ENCODE peak calls at places on chromosomes 11 and 22, in seven cellular contexts. One of them, this sample, is unnamed.
A peak's percentile ranks its signal among the peaks of the same experiment; 100 is the strongest.

GRCh38 chr11:121321614-121322243 is 29.2 kb downstream of the SC5D start:
- DNase-seq in RWPE1: peak; percentile 27
- DNase-seq in GM10248: no peak
- DNase-seq in HFFc6: peak; percentile 16
- DNase-seq in CD8-positive, alpha-beta T cell: peak; percentile 21
- DNase-seq in pancreas: no peak
- DNase-seq in astrocyte of the cerebellum: no peak
- DNase-seq in this sample: no peak

GRCh38 chr11:3030289-3031070 is 26.7 kb downstream of the CARS1 start:
- DNase-seq in pancreas: no peak
- DNase-seq in RWPE1: no peak
- DNase-seq in astrocyte of the cerebellum: no peak
- DNase-seq in GM10248: no peak
- DNase-seq in HFFc6: no peak
- DNase-seq in CD8-positive, alpha-beta T cell: no peak
- DNase-seq in this sample: no peak

GRCh38 chr11:20367313-20367948 is 3.9 kb downstream of the HTATIP2 start:
- DNase-seq in HFFc6: peak; percentile 89
- DNase-seq in CD8-positive, alpha-beta T cell: peak; percentile 31
- DNase-seq in GM10248: no peak
- DNase-seq in RWPE1: peak; percentile 93
- DNase-seq in astrocyte of the cerebellum: peak; percentile 64
- DNase-seq in pancreas: no peak
- DNase-seq in this sample: peak; percentile 82

GRCh38 chr22:50704510-50705218 is 32.0 kb downstream of the SHANK3 start:
- DNase-seq in astrocyte of the cerebellum: no peak
- DNase-seq in CD8-positive, alpha-beta T cell: no peak
- DNase-seq in GM10248: no peak
- DNase-seq in RWPE1: no peak
- DNase-seq in HFFc6: no peak
- DNase-seq in pancreas: no peak
- DNase-seq in this sample: no peak

GRCh38 chr22:25970348-25970995 is 198.8 kb upstream of the SEZ6L start:
- DNase-seq in CD8-positive, alpha-beta T cell: no peak
- DNase-seq in GM10248: no peak
- DNase-seq in pancreas: no peak
- DNase-seq in astrocyte of the cerebellum: no peak
- DNase-seq in RWPE1: no peak
- DNase-seq in HFFc6: no peak
- DNase-seq in this sample: no peak

GRCh38 chr11:41921991-41922390 is 462.5 kb upstream of the LRRC4C start:
- DNase-seq in astrocyte of the cerebellum: no peak
- DNase-seq in GM10248: no peak
- DNase-seq in HFFc6: no peak
- DNase-seq in CD8-positive, alpha-beta T cell: no peak
- DNase-seq in pancreas: no peak
- DNase-seq in RWPE1: no peak
- DNase-seq in this sample: no peak

GRCh38 chr22:37519268-37520195 is at the start of gene CARD10:
- DNase-seq in GM10248: no peak
- DNase-seq in CD8-positive, alpha-beta T cell: peak; percentile 25
- DNase-seq in RWPE1: no peak
- DNase-seq in HFFc6: no peak
- DNase-seq in astrocyte of the cerebellum: no peak
- DNase-seq in pancreas: peak; percentile 62
- DNase-seq in this sample: no peak

GRCh38 chr11:36034572-36035331 is 90.9 kb downstream of the LDLRAD3 start:
- DNase-seq in pancreas: no peak
- DNase-seq in RWPE1: peak; percentile 83
- DNase-seq in CD8-positive, alpha-beta T cell: no peak
- DNase-seq in HFFc6: peak; percentile 95
- DNase-seq in GM10248: no peak
- DNase-seq in astrocyte of the cerebellum: peak; percentile 48
- DNase-seq in this sample: peak; percentile 66

GRCh38 chr11:79404325-79404724 is 36.5 kb downstream of the TENM4 start:
- DNase-seq in HFFc6: no peak
- DNase-seq in GM10248: no peak
- DNase-seq in CD8-positive, alpha-beta T cell: no peak
- DNase-seq in RWPE1: no peak
- DNase-seq in astrocyte of the cerebellum: no peak
- DNase-seq in pancreas: no peak
- DNase-seq in this sample: no peak

GRCh38 chr11:79402912-79403311 is 37.9 kb downstream of the TENM4 start:
- DNase-seq in RWPE1: no peak
- DNase-seq in HFFc6: no peak
- DNase-seq in GM10248: no peak
- DNase-seq in pancreas: no peak
- DNase-seq in CD8-positive, alpha-beta T cell: no peak
- DNase-seq in astrocyte of the cerebellum: no peak
- DNase-seq in this sample: no peak

GRCh38 chr11:79403839-79404238 is 37.0 kb downstream of the TENM4 start:
- DNase-seq in CD8-positive, alpha-beta T cell: no peak
- DNase-seq in RWPE1: no peak
- DNase-seq in astrocyte of the cerebellum: no peak
- DNase-seq in pancreas: no peak
- DNase-seq in HFFc6: no peak
- DNase-seq in GM10248: no peak
- DNase-seq in this sample: no peak

GRCh38 chr11:79400206-79400605 is 40.6 kb downstream of the TENM4 start:
- DNase-seq in pancreas: no peak
- DNase-seq in HFFc6: no peak
- DNase-seq in astrocyte of the cerebellum: no peak
- DNase-seq in GM10248: no peak
- DNase-seq in RWPE1: no peak
- DNase-seq in CD8-positive, alpha-beta T cell: no peak
- DNase-seq in this sample: no peak

DNA sequence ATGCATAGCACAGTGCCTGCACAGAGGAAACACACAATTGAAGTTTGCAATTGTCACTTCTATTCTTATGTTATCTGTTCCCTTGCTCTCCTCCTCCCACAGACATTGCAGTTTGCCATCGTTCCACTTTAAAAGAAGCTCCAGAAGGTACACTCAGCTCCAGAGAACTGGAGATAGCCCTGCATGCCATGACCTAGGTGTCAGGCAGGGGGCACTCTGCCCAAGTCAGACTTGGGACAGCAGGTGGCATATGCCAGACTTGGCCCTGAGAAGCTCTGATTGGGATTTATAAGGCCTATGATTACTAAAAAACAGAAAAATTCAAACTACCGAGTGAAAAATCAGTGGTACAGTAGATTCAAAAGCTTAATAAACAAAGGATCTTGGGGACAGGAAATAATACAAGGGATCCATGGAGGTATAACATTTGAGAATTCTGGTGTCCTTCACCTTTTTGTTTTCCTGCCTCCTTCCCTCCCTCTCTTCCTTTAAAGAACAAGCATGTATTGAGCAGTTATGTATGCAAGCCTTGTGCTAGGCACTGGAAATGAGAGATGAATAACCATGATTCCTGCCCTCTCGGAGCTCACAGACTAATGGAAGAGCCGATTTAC is 40.0 kb downstream of the TENM4 start:
- DNase-seq in RWPE1: peak; percentile 48
- DNase-seq in CD8-positive, alpha-beta T cell: no peak
- DNase-seq in pancreas: peak; percentile 28
- DNase-seq in HFFc6: peak; percentile 42
- DNase-seq in astrocyte of the cerebellum: no peak
- DNase-seq in GM10248: peak; percentile 29
- DNase-seq in this sample: no peak
- TF ChIP-seq CTCF in RWPE1: no peak
- TF ChIP-seq CTCF in CD8-positive, alpha-beta T cell: no peak
- TF ChIP-seq CTCF in pancreas: no peak
- TF ChIP-seq CTCF in HFFc6: peak; percentile 89
- TF ChIP-seq CTCF in astrocyte of the cerebellum: peak; percentile 67
- TF ChIP-seq CTCF in GM10248: peak; percentile 63
- TF ChIP-seq CTCF in this sample: peak; percentile 79

DNA sequence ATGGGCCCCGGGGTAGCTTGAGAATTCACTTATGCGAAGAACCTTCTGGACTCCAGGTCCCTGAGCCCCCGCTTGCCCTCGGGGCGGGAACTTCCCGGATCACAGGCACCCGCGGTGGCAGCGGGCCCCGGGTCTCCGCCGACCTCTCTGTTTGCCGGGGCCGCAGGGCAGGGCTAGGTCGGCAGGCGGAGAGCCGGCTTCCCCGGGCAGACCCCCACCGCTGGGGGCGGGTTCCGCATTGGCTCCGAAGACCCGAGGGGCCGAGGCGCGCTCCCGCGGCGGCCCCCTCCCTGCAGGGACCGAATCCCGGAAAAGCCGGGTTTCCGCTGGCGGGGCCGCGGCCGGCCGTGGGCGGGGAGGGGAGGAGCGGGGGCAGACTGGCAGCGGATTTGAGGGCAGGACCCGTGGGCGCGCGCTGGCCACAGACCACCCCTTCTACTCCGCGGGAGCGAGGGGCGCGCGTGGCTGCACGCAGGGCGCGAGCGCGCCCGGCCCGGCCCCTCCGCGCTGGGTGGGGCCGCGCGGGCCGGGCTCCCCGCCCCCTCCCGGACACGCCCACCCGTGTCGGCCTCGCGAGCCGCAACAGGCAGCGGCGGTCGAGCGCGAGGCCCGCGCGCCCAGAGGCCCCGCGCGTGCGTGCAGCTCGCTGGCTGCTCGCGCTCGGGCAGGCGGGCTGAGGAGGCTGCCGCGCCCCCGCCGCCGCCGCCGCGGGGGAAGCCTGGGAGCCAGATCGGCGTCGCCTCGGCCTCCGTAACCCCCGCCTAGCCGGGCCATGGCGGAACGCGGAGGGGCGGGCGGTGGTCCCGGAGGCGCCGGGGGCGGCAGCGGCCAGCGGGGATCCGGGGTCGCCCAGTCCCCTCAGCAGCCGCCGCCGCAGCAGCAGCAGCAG is at the start of gene PACS1:
- DNase-seq in astrocyte of the cerebellum: no peak
- DNase-seq in HFFc6: peak; percentile 71
- DNase-seq in RWPE1: peak; percentile 66
- DNase-seq in GM10248: peak; percentile 90
- DNase-seq in pancreas: peak; percentile 67
- DNase-seq in CD8-positive, alpha-beta T cell: peak; percentile 82
- DNase-seq in this sample: peak; percentile 26
- TF ChIP-seq CTCF in astrocyte of the cerebellum: peak; percentile 1
- TF ChIP-seq CTCF in HFFc6: peak; percentile 17
- TF ChIP-seq CTCF in RWPE1: no peak
- TF ChIP-seq CTCF in GM10248: no peak
- TF ChIP-seq CTCF in pancreas: no peak
- TF ChIP-seq CTCF in CD8-positive, alpha-beta T cell: no peak
- TF ChIP-seq CTCF in this sample: no peak

GRCh38 chr22:32079110-32080089 is 36.3 kb downstream of the SLC5A1 start:
- DNase-seq in GM10248: no peak
- DNase-seq in CD8-positive, alpha-beta T cell: no peak
- DNase-seq in RWPE1: peak; percentile 81
- DNase-seq in pancreas: peak; percentile 22
- DNase-seq in astrocyte of the cerebellum: peak; percentile 52
- DNase-seq in HFFc6: peak; percentile 67
- DNase-seq in this sample: peak; percentile 10

GRCh38 chr22:32082331-32082730 is 39.3 kb downstream of the SLC5A1 start:
- DNase-seq in astrocyte of the cerebellum: no peak
- DNase-seq in RWPE1: no peak
- DNase-seq in CD8-positive, alpha-beta T cell: no peak
- DNase-seq in pancreas: no peak
- DNase-seq in HFFc6: no peak
- DNase-seq in GM10248: no peak
- DNase-seq in this sample: no peak

GRCh38 chr22:32083000-32083399 is 39.9 kb downstream of the SLC5A1 start:
- DNase-seq in GM10248: no peak
- DNase-seq in CD8-positive, alpha-beta T cell: no peak
- DNase-seq in astrocyte of the cerebellum: no peak
- DNase-seq in RWPE1: no peak
- DNase-seq in HFFc6: no peak
- DNase-seq in pancreas: no peak
- DNase-seq in this sample: no peak

GRCh38 chr22:32083814-32084213 is 40.8 kb downstream of the SLC5A1 start:
- DNase-seq in RWPE1: no peak
- DNase-seq in astrocyte of the cerebellum: no peak
- DNase-seq in HFFc6: no peak
- DNase-seq in GM10248: no peak
- DNase-seq in CD8-positive, alpha-beta T cell: no peak
- DNase-seq in pancreas: no peak
- DNase-seq in this sample: no peak

DNA sequence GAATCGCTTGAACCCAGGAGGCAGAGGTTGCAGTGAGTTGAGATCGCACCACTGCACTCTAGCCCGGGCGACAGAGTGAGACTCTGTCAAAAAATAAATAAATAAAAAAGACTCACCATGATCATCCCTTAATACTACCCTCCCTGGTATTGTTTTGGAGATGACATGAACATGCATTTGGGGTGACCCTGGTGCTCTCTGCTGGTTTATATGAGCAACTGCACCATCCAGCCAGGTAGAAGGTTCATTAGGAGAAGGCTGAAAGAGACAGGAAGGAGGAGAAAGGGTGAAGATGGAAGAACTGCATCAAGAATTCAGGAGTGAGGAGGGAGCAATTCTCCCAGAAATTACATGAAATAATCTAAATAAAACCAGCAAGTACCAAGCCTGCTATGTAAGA is 37.8 kb downstream of the SLC5A1 start:
- DNase-seq in CD8-positive, alpha-beta T cell: peak; percentile 16
- DNase-seq in RWPE1: peak; percentile 64
- DNase-seq in GM10248: peak; percentile 53
- DNase-seq in pancreas: peak; percentile 28
- DNase-seq in astrocyte of the cerebellum: peak; percentile 43
- DNase-seq in HFFc6: peak; percentile 47
- DNase-seq in this sample: no peak
- TF ChIP-seq CTCF in CD8-positive, alpha-beta T cell: peak; percentile 37
- TF ChIP-seq CTCF in RWPE1: peak; percentile 54
- TF ChIP-seq CTCF in GM10248: peak; percentile 70
- TF ChIP-seq CTCF in pancreas: peak; percentile 20
- TF ChIP-seq CTCF in astrocyte of the cerebellum: peak; percentile 81
- TF ChIP-seq CTCF in HFFc6: peak; percentile 83
- TF ChIP-seq CTCF in this sample: peak; percentile 66

GRCh38 chr11:134432776-134433175 is 20.7 kb upstream of the B3GAT1 start:
- DNase-seq in pancreas: no peak
- DNase-seq in GM10248: no peak
- DNase-seq in CD8-positive, alpha-beta T cell: no peak
- DNase-seq in HFFc6: no peak
- DNase-seq in RWPE1: no peak
- DNase-seq in astrocyte of the cerebellum: no peak
- DNase-seq in this sample: no peak

GRCh38 chr11:134429104-134429503 is 17.1 kb upstream of the B3GAT1 start:
- DNase-seq in GM10248: no peak
- DNase-seq in HFFc6: no peak
- DNase-seq in pancreas: no peak
- DNase-seq in RWPE1: no peak
- DNase-seq in astrocyte of the cerebellum: no peak
- DNase-seq in CD8-positive, alpha-beta T cell: no peak
- DNase-seq in this sample: no peak

GRCh38 chr11:134433806-134434205 is 21.8 kb upstream of the B3GAT1 start:
- DNase-seq in pancreas: no peak
- DNase-seq in GM10248: no peak
- DNase-seq in CD8-positive, alpha-beta T cell: no peak
- DNase-seq in RWPE1: no peak
- DNase-seq in HFFc6: no peak
- DNase-seq in astrocyte of the cerebellum: no peak
- DNase-seq in this sample: no peak

GRCh38 chr11:134436781-134437180 is 24.7 kb upstream of the B3GAT1 start:
- DNase-seq in astrocyte of the cerebellum: no peak
- DNase-seq in pancreas: no peak
- DNase-seq in HFFc6: no peak
- DNase-seq in GM10248: no peak
- DNase-seq in CD8-positive, alpha-beta T cell: no peak
- DNase-seq in RWPE1: no peak
- DNase-seq in this sample: no peak

DNA sequence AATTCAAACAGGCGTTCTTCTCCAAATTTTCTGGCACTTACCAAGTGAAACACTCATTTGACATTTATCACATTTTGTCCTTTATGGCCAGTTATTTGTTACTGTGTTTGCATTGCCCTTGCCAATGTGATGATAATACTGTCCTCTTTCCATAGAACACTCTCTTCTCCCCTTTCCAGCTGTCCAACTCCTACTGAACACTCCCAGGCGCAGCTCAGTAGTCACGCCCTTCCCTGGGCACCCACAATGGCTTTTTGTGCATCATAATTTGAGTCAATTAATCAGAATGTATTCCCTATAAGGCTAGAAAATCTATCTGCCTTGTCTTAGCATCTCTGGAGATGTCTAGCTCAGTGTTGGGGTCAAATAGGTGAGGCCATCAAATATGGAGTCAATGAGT is 21.2 kb upstream of the B3GAT1 start:
- DNase-seq in RWPE1: no peak
- DNase-seq in pancreas: no peak
- DNase-seq in astrocyte of the cerebellum: no peak
- DNase-seq in GM10248: no peak
- DNase-seq in HFFc6: no peak
- DNase-seq in CD8-positive, alpha-beta T cell: no peak
- DNase-seq in this sample: no peak
- TF ChIP-seq CTCF in RWPE1: no peak
- TF ChIP-seq CTCF in pancreas: no peak
- TF ChIP-seq CTCF in astrocyte of the cerebellum: no peak
- TF ChIP-seq CTCF in GM10248: no peak
- TF ChIP-seq CTCF in HFFc6: no peak
- TF ChIP-seq CTCF in CD8-positive, alpha-beta T cell: no peak
- TF ChIP-seq CTCF in this sample: no peak